ENCODE peak calls at places on chromosomes 16 and 17, in seven cellular contexts. P, A, X, F, W, O and C are unnamed samples.

GRCh38 chr17:82559779-82560642 is 40.5 kb downstream of the FOXK2 start:
- DNase-seq in P (no peak), A (no peak), X (no peak), F (no peak), W (no peak), O (no peak), C (no peak)

GRCh38 chr17:57099165-57099564 is 14.1 kb downstream of the AKAP1 start:
- DNase-seq in P (no peak), A (no peak), X (no peak), F (no peak), W (no peak), O (no peak), C (no peak)

GRCh38 chr17:77086433-77087010 is 54.2 kb upstream of the SEC14L1 start:
- DNase-seq in P (peak; percentile 82), A (peak; percentile 92), X (peak; percentile 95), F (peak; percentile 88), W (peak; percentile 54), O (peak; percentile 89), C (peak; percentile 74)

GRCh38 chr17:70352834-70353233 is 183.5 kb downstream of the KCNJ2 start:
- DNase-seq in P (no peak), A (no peak), X (no peak), F (no peak), W (no peak), O (no peak), C (no peak)

GRCh38 chr16:49274936-49275730 is 6.5 kb downstream of the CBLN1 start:
- DNase-seq in P (no peak), A (no peak), X (no peak), F (no peak), W (no peak), O (no peak), C (no peak)

GRCh38 chr17:20009052-20009301 is 182 bp upstream of the SPECC1 start:
- DNase-seq in P (no peak), A (no peak), X (no peak), F (no peak), W (no peak), O (no peak), C (no peak)

GRCh38 chr16:84548508-84548907 is 44.0 kb upstream of the MEAK7 start:
- DNase-seq in P (no peak), A (no peak), X (peak; percentile 76), F (no peak), W (no peak), O (no peak), C (no peak)

GRCh38 chr17:19986941-19987714 is 9.5 kb upstream of the AKAP10 start:
- DNase-seq in P (no peak), A (no peak), X (no peak), F (no peak), W (no peak), O (no peak), C (no peak)

GRCh38 chr17:72931163-72931562 is 161.3 kb downstream of the SLC39A11 start:
- DNase-seq in P (no peak), A (peak; percentile 22), X (no peak), F (no peak), W (no peak), O (no peak), C (no peak)

GRCh38 chr16:84329849-84330684 is 35.4 kb downstream of the WFDC1 start:
- DNase-seq in P (no peak), A (no peak), X (no peak), F (no peak), W (no peak), O (no peak), C (no peak)

GRCh38 chr17:77140878-77141767 is at the start of gene SEC14L1:
- DNase-seq in P (no peak), A (peak; percentile 46), X (peak; percentile 90), F (peak; percentile 54), W (peak; percentile 16), O (peak; percentile 23), C (peak; percentile 34)

GRCh38 chr17:4497101-4497824 is 1.4 kb upstream of the SPNS2 start:
- DNase-seq in P (no peak), A (peak; percentile 72), X (no peak), F (no peak), W (no peak), O (no peak), C (no peak)

GRCh38 chr17:17797119-17797809 is 39.5 kb downstream of the SREBF1 start:
- DNase-seq in P (no peak), A (no peak), X (no peak), F (no peak), W (no peak), O (no peak), C (no peak)
- H3K27ac ChIP-seq in P (no peak overlapping the region), A (no peak overlapping the region), X (no peak overlapping the region), F (peak overlapping the region; percentile 19), W (no peak overlapping the region), O (no peak overlapping the region), C (no peak overlapping the region)

GRCh38 chr17:48990882-48991357 is 6.3 kb upstream of the IGF2BP1 start:
- DNase-seq in P (no peak), A (no peak), X (no peak), F (no peak), W (no peak), O (no peak), C (no peak)
- H3K27me3 ChIP-seq in P (no peaks in the 10 kb centered on the region), A (peaks cover 4% of the 10 kb centered on the region), X (peaks cover 92% of the 10 kb centered on the region), F (peaks cover 97% of the 10 kb centered on the region), W (peaks cover 37% of the 10 kb centered on the region), O (peaks cover 100% of the 10 kb centered on the region), C (peaks cover 21% of the 10 kb centered on the region)

GRCh38 chr17:78147315-78147998 is 1.3 kb downstream of the C17orf99 start:
- DNase-seq in P (no peak), A (peak; percentile 77), X (peak; percentile 86), F (no peak), W (no peak), O (no peak), C (no peak)
- H3K4me1 ChIP-seq in P (no peaks in the 10 kb centered on the region), A (peaks cover 71% of the 10 kb centered on the region), X (peaks cover 71% of the 10 kb centered on the region), F (peaks cover 33% of the 10 kb centered on the region), W (peaks cover 33% of the 10 kb centered on the region), O (peaks cover 37% of the 10 kb centered on the region), C (peaks cover 25% of the 10 kb centered on the region)

DNA sequence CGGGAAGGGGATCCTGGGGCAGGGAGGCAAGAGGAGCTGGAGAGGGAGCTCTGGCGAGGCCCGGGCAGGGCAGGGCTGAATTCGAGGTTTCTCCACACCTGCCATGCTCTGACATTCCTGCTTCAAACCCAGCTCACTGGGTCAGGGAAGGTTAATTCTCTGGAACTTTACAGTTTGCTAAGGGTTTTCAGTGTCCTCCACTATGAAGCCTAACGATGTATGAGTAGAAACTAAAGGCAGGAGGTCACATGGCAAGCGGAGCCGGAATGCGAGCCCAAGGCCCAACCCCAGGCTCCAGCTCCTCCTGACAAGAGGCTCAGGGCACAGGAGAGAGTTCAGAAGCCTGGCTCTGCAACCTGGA is 29.2 kb downstream of the DCAKD start:
- DNase-seq in P (no peak), A (no peak), X (no peak), F (no peak), W (no peak), O (no peak), C (no peak)
- H3K27ac ChIP-seq in P (no peak overlapping the region), A (no peak overlapping the region), X (no peak overlapping the region), F (peak overlapping the region; percentile 79), W (no peak overlapping the region), O (peak overlapping the region; percentile 82), C (no peak overlapping the region)

GRCh38 chr17:49986396-49987289 is 8.4 kb downstream of the DLX3 start:
- DNase-seq in P (no peak), A (no peak), X (no peak), F (no peak), W (no peak), O (no peak), C (no peak)
- H3K27me3 ChIP-seq in P (peaks cover 26% of the 10 kb centered on the region), A (no peaks in the 10 kb centered on the region), X (peaks cover 74% of the 10 kb centered on the region), F (peaks cover 90% of the 10 kb centered on the region), W (peaks cover 4% of the 10 kb centered on the region), O (peaks cover 97% of the 10 kb centered on the region), C (peaks cover 14% of the 10 kb centered on the region)

DNA sequence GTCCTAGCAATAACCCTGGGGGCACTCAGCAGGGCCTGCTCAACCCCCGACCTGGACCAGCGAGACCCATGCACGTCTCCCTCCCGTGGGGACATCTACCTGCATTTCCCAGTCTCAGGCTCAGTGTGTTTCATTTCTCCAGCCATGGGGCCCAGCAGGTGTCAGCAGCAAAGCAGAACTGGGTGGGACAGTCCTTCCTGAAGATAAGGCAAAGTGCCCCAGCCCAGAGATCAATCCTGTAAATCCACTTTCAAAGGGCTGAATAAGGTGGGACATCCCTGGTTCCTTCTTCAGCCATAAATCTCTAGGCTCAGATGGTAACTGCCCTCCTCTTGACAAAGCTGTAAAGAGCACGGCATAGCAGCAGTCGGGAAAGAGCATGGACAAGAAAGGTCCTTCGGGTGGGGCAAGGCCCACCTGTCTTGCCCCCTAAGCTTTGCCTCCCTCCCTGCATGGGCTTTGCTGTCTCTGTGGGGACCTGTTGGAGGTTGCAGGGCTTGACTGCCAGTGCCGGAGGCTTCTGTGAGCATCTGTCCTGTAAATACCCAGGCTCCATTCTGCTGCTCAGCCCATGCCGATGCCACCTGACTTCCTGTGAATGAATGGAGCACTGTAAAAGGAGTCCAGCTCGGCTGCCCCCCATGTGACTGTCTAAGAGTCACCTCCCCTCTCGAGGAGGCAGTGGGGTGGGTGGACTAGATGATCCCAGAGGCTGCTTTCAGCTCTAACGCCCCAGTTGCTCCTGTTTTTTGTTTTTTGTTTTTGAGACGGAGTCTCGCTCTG is 84.8 kb upstream of the TBC1D3K start:
- DNase-seq in P (no peak), A (no peak), X (no peak), F (no peak), W (no peak), O (no peak), C (no peak)
- H3K4me1 ChIP-seq in P (no peaks in the 10 kb centered on the region), A (no peaks in the 10 kb centered on the region), X (peaks cover 8% of the 10 kb centered on the region), F (no peaks in the 10 kb centered on the region), W (no peaks in the 10 kb centered on the region), O (peaks cover 2% of the 10 kb centered on the region), C (no peaks in the 10 kb centered on the region)